ENCODE peak calls at places on chromosome 13, in eight cellular contexts. G is AG09319, J is K562, X is foreskin keratinocyte, M is esophagus squamous epithelium, V is left ventricle myocardium inferior, N is Peyer's patch, D is omental fat pad. O is an unnamed sample.

GRCh38 chr13:100566543-100566942 is 22.0 kb downstream of the GGACT start:
- DNase-seq in G (no peak), J (no peak), X (no peak), M (no peak), V (no peak), N (no peak), D (no peak), O (no peak)

GRCh38 chr13:72586519-72586918 is 140.9 kb downstream of the MZT1 start:
- DNase-seq in G (no peak), J (no peak), X (no peak), M (no peak), V (no peak), N (no peak), D (no peak), O (no peak)

GRCh38 chr13:42215578-42216421 is 56.2 kb upstream of the AKAP11 start:
- DNase-seq in G (peak), J (peak), X (peak), M (no peak), V (no peak), N (no peak), D (no peak), O (no peak)

GRCh38 chr13:45718992-45719391 is 16.9 kb downstream of the CBY2 start:
- DNase-seq in G (no peak), J (no peak), X (no peak), M (no peak), V (no peak), N (no peak), D (no peak), O (no peak)

GRCh38 chr13:106517151-106517847 is 18.2 kb downstream of the EFNB2 start:
- DNase-seq in G (no peak), J (no peak), X (no peak), M (no peak), V (no peak), N (no peak), D (no peak), O (no peak)

GRCh38 chr13:50529154-50529882 is 314.2 kb downstream of the DLEU7 start:
- DNase-seq in G (peak), J (peak), X (peak), M (no peak), V (peak), N (peak), D (no peak), O (no peak)

GRCh38 chr13:78599911-78600310 is 3.4 kb downstream of the POU4F1 start:
- DNase-seq in G (no peak), J (no peak), X (no peak), M (no peak), V (no peak), N (no peak), D (no peak), O (no peak)

GRCh38 chr13:63075126-63075525 is 1659.5 kb upstream of the PCDH20 start:
- DNase-seq in G (no peak), J (no peak), X (no peak), M (no peak), V (no peak), N (no peak), D (no peak), O (no peak)

GRCh38 chr13:65638572-65639168 is 1591.5 kb downstream of the PCDH9 start:
- DNase-seq in G (peak), J (peak), X (peak), M (no peak), V (no peak), N (no peak), D (no peak), O (no peak)

GRCh38 chr13:41833201-41833600 is 127.7 kb downstream of the VWA8 start:
- DNase-seq in G (no peak), J (no peak), X (no peak), M (no peak), V (no peak), N (no peak), D (no peak), O (no peak)

GRCh38 chr13:112892759-112893569 is 76.0 kb upstream of the MCF2L start:
- DNase-seq in G (no peak), J (no peak), X (no peak), M (no peak), V (no peak), N (peak), D (no peak), O (no peak)

GRCh38 chr13:112688560-112689497 is 1.0 kb upstream of the ATP11A start:
- DNase-seq in G (no peak), J (peak), X (no peak), M (no peak), V (no peak), N (peak), D (no peak), O (no peak)

GRCh38 chr13:103883698-103884097 is 817.5 kb upstream of the SLC10A2 start:
- DNase-seq in G (no peak), J (no peak), X (peak), M (no peak), V (no peak), N (no peak), D (no peak), O (no peak)

GRCh38 chr13:113926301-113926761 is 47.5 kb downstream of the C13orf46 start:
- DNase-seq in G (peak), J (no peak), X (no peak), M (no peak), V (peak), N (no peak), D (peak), O (no peak)

GRCh38 chr13:27481766-27482165 is 31.4 kb upstream of the MTIF3 start:
- DNase-seq in G (no peak), J (peak), X (peak), M (no peak), V (peak), N (no peak), D (no peak), O (peak)

GRCh38 chr13:51192348-51192747 is 29.9 kb upstream of the FAM124A start:
- DNase-seq in G (no peak), J (no peak), X (no peak), M (no peak), V (no peak), N (no peak), D (no peak), O (no peak)

GRCh38 chr13:65789815-65790214 is 1440.3 kb downstream of the PCDH9 start:
- DNase-seq in G (no peak), J (no peak), X (no peak), M (no peak), V (no peak), N (no peak), D (no peak), O (no peak)

GRCh38 chr13:97364031-97364430 is 69.9 kb upstream of the RAP2A start:
- DNase-seq in G (no peak), J (no peak), X (no peak), M (no peak), V (no peak), N (no peak), D (no peak), O (no peak)

GRCh38 chr13:44373247-44373600 is 400 bp upstream of the SERP2 start:
- DNase-seq in G (no peak), J (no peak), X (no peak), M (no peak), V (no peak), N (no peak), D (no peak), O (no peak)

GRCh38 chr13:98407575-98407974 is 169.3 kb downstream of the STK24 start:
- DNase-seq in G (no peak), J (no peak), X (no peak), M (no peak), V (no peak), N (no peak), D (no peak), O (no peak)

GRCh38 chr13:85798999-85799646 is at the start of gene SLITRK6:
- DNase-seq in G (peak), J (no peak), X (peak), M (no peak), V (no peak), N (no peak), D (no peak), O (no peak)

GRCh38 chr13:21402586-21403307 is 56.4 kb downstream of the ZDHHC20 start:
- DNase-seq in G (no peak), J (no peak), X (peak), M (no peak), V (no peak), N (no peak), D (no peak), O (no peak)

GRCh38 chr13:44810067-44810840 is 179.0 kb downstream of the NUFIP1 start:
- DNase-seq in G (no peak), J (no peak), X (no peak), M (no peak), V (no peak), N (no peak), D (no peak), O (no peak)

GRCh38 chr13:62324842-62325241 is 909.2 kb upstream of the PCDH20 start:
- DNase-seq in G (no peak), J (no peak), X (no peak), M (no peak), V (no peak), N (no peak), D (no peak), O (no peak)

GRCh38 chr13:91639316-91639715 is 240.9 kb downstream of the GPC5 start:
- DNase-seq in G (no peak), J (no peak), X (no peak), M (no peak), V (no peak), N (no peak), D (no peak), O (no peak)

GRCh38 chr13:31093145-31093885 is 68.4 kb downstream of the HSPH1 start:
- DNase-seq in G (no peak), J (no peak), X (peak), M (no peak), V (no peak), N (no peak), D (no peak), O (no peak)

GRCh38 chr13:28792992-28793391 is 27.1 kb upstream of the MTUS2 start:
- DNase-seq in G (peak), J (no peak), X (peak), M (no peak), V (no peak), N (no peak), D (no peak), O (no peak)

GRCh38 chr13:44306401-44307192 is 67.0 kb upstream of the SERP2 start:
- DNase-seq in G (peak), J (no peak), X (peak), M (no peak), V (peak), N (no peak), D (no peak), O (no peak)

GRCh38 chr13:28568286-28568685 is 73.4 kb upstream of the FLT1 start:
- DNase-seq in G (no peak), J (peak), X (no peak), M (no peak), V (peak), N (no peak), D (no peak), O (no peak)

GRCh38 chr13:20294497-20294896 is 62.4 kb upstream of the GJB6 start:
- DNase-seq in G (no peak), J (no peak), X (no peak), M (no peak), V (no peak), N (no peak), D (no peak), O (no peak)

GRCh38 chr13:38086721-38087120 is 217.1 kb upstream of the TRPC4 start:
- DNase-seq in G (no peak), J (no peak), X (no peak), M (no peak), V (no peak), N (no peak), D (no peak), O (no peak)
- TF ChIP-seq CTCF in G (no peak), J (no peak), X (no peak), M (no peak), V (no peak), N (no peak), D (no peak), O (no peak)

GRCh38 chr13:75870397-75870801 is 234.3 kb downstream of the LMO7 start:
- DNase-seq in G (no peak), J (peak), X (no peak), M (no peak), V (no peak), N (no peak), D (no peak), O (no peak)
- TF ChIP-seq CTCF in G (peak), J (peak), X (peak), M (peak), V (peak), N (peak), D (no peak), O (peak)

GRCh38 chr13:26133286-26133685 is 81.5 kb upstream of the SHISA2 start:
- DNase-seq in G (no peak), J (no peak), X (no peak), M (no peak), V (no peak), N (no peak), D (no peak), O (no peak)

GRCh38 chr13:26133851-26134250 is 82.0 kb upstream of the SHISA2 start:
- DNase-seq in G (no peak), J (no peak), X (no peak), M (no peak), V (no peak), N (no peak), D (no peak), O (no peak)

GRCh38 chr13:26128676-26129075 is 76.9 kb upstream of the SHISA2 start:
- DNase-seq in G (no peak), J (no peak), X (no peak), M (no peak), V (no peak), N (no peak), D (no peak), O (no peak)

DNA sequence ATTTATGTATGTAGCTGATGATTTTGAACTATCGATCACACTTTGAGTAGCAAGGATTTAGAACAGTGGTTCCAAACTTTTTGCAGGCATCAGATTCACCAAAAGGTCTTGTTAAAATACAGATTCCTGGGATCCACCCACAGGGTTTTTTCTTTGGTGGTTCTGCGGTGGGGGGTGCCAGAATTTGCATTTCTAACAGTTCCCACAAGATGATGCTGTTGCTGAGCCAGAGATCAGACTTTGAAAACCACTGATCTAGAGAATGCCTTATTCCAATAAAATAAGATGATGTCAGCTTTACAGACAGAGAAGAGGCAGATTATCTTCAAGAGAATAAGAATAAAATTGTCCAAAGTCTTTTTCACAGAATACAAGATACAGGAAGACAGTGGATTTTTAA is 80.9 kb upstream of the SHISA2 start:
- DNase-seq in G (no peak), J (peak), X (no peak), M (no peak), V (no peak), N (no peak), D (no peak), O (no peak)
- TF ChIP-seq CTCF in G (peak), J (peak), X (peak), M (no peak), V (peak), N (no peak), D (no peak), O (no peak)

GRCh38 chr13:76822691-76823267 is 63.4 kb downstream of the KCTD12 start:
- DNase-seq in G (no peak), J (no peak), X (peak), M (no peak), V (no peak), N (no peak), D (no peak), O (no peak)
- TF ChIP-seq CTCF in G (peak), J (peak), X (peak), M (no peak), V (peak), N (peak), D (no peak), O (no peak)

GRCh38 chr13:110352735-110353134 is 45.7 kb downstream of the COL4A2 start:
- DNase-seq in G (no peak), J (peak), X (no peak), M (no peak), V (no peak), N (no peak), D (no peak), O (no peak)
- TF ChIP-seq CTCF in G (peak), J (peak), X (peak), M (no peak), V (no peak), N (no peak), D (no peak), O (no peak)

GRCh38 chr13:76656056-76656455 is 230.1 kb downstream of the KCTD12 start:
- DNase-seq in G (no peak), J (no peak), X (no peak), M (no peak), V (no peak), N (no peak), D (no peak), O (no peak)

GRCh38 chr13:76654263-76654662 is 231.9 kb downstream of the KCTD12 start:
- DNase-seq in G (no peak), J (no peak), X (peak), M (no peak), V (no peak), N (no peak), D (no peak), O (no peak)

DNA sequence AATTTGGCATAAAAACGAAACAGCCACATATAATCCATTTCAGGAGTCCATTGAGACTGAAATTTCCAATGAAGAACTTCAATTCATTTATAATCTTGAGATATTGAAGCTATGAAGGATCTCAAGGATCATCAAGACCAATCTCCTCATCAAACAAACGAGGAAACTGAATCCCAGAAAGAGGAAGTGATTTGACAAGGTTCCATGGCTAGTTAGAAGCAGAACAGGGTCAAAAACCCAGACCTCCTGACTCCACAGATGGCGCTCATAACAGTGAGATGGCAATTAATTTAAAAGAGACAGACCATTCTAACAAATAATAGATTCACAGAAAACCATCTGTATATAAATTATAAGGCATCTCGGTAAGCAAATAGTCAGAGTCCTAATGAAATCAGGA is 229.7 kb downstream of the KCTD12 start:
- DNase-seq in G (no peak), J (no peak), X (no peak), M (no peak), V (no peak), N (no peak), D (no peak), O (no peak)
- TF ChIP-seq CTCF in G (no peak), J (no peak), X (no peak), M (no peak), V (no peak), N (no peak), D (no peak), O (no peak)

GRCh38 chr13:89695343-89696257 is 1651.9 kb upstream of the MIR17HG start:
- DNase-seq in G (peak), J (no peak), X (peak), M (no peak), V (no peak), N (no peak), D (no peak), O (no peak)
- TF ChIP-seq CTCF in G (peak), J (no peak), X (peak), M (peak), V (peak), N (peak), D (no peak), O (peak)

GRCh38 chr13:99419591-99420243 is 81.6 kb upstream of the TM9SF2 start:
- DNase-seq in G (no peak), J (no peak), X (no peak), M (no peak), V (no peak), N (peak), D (no peak), O (no peak)

GRCh38 chr13:99418663-99419140 is 82.6 kb upstream of the TM9SF2 start:
- DNase-seq in G (no peak), J (no peak), X (no peak), M (no peak), V (no peak), N (no peak), D (no peak), O (no peak)

GRCh38 chr13:99421271-99421670 is 80.0 kb upstream of the TM9SF2 start:
- DNase-seq in G (no peak), J (no peak), X (no peak), M (no peak), V (no peak), N (no peak), D (no peak), O (no peak)

GRCh38 chr13:99422556-99423220 is 78.6 kb upstream of the TM9SF2 start:
- DNase-seq in G (no peak), J (no peak), X (no peak), M (no peak), V (no peak), N (no peak), D (no peak), O (no peak)

DNA sequence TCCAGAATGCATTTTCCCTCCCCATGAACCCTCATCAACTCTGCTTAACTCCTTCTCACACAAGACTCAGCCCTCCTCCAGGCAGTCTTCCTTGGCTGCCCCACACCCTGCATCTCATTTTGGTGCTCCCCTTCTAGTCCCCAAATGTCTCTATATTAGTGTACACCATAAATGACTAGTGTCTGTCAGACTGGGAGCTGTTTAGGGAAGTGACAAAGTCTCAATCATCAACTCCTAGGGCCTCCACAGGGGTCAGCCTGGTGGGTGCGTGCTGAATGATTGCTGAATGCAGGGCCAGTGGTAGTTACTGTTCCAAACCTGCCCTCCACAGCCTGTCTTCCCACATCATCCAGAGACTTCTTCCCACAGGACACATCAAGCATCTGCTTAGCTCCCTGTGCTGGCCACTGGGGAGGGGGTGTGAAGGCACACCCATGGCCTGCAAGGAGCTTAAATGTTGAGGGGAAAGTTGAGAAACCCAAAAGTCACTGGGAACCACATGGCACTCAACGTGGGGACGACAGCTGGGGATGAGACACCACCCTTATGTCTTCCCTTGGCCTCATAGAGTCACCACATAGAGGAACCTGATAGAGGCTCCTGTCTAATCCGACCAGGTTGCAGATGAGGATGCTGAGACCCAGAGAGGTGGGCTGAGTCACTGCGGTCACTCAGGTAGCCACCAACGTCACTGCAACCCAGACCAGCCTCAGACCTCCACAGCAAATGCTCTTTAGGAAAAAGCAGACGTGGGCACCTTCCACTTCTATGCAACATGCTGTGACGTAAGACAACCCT is 79.3 kb upstream of the TM9SF2 start:
- DNase-seq in G (no peak), J (no peak), X (no peak), M (no peak), V (no peak), N (no peak), D (no peak), O (no peak)
- TF ChIP-seq CTCF in G (no peak), J (no peak), X (no peak), M (no peak), V (no peak), N (no peak), D (no peak), O (no peak)